ENCODE peak calls at places on chromosomes 1 and 21, in four cellular contexts. B, H, Z and F are unnamed samples.

GRCh38 chr1:179779645-179780272 is 36.7 kb downstream of the FAM163A start:
- DNase-seq in H (no peak), B (no peak), Z (no peak), F (no peak)

GRCh38 chr1:244599937-244600350 is 53.0 kb upstream of the DESI2 start:
- DNase-seq in H (no peak), Z (no peak), B (peak; percentile 86), F (peak; percentile 90)

GRCh38 chr21:28745131-28746055 is 247.3 kb downstream of the LTN1 start:
- DNase-seq in H (no peak), Z (peak; percentile 33), B (peak; percentile 80), F (peak; percentile 88)

GRCh38 chr1:118217073-118217620 is 32.1 kb upstream of the SPAG17 start:
- DNase-seq in B (no peak), Z (no peak), H (no peak), F (no peak)

GRCh38 chr1:50271968-50272578 is 151.2 kb downstream of the DMRTA2 start:
- DNase-seq in Z (peak; percentile 22), B (no peak), H (no peak), F (no peak)

GRCh38 chr1:59596432-59596831 is 218.3 kb upstream of the HOOK1 start:
- DNase-seq in B (peak; percentile 72), Z (no peak), H (no peak), F (no peak)

GRCh38 chr1:57922130-57922529 is 498.3 kb upstream of the DAB1 start:
- DNase-seq in Z (no peak), B (no peak), H (no peak), F (no peak)

GRCh38 chr1:81179239-81179638 is 621.5 kb upstream of the ADGRL2 start:
- DNase-seq in H (no peak), Z (no peak), B (peak; percentile 86), F (no peak)

GRCh38 chr1:203796223-203796747 is 862 bp downstream of the ZBED6 start:
- DNase-seq in H (no peak), Z (no peak), B (no peak), F (no peak)

GRCh38 chr1:27330786-27331185 is 8.8 kb downstream of the TMEM222 start:
- DNase-seq in B (no peak), H (no peak), Z (no peak), F (no peak)

GRCh38 chr1:111475706-111476105 is 1.9 kb downstream of the C1orf162 start:
- DNase-seq in B (no peak), H (no peak), Z (no peak), F (no peak)

GRCh38 chr1:30372792-30373433 is 350.5 kb downstream of the MATN1 start:
- DNase-seq in Z (no peak), B (no peak), H (no peak), F (no peak)

GRCh38 chr1:110064576-110065337 is 5.7 kb downstream of the ALX3 start:
- DNase-seq in B (no peak), Z (no peak), H (no peak), F (no peak)

GRCh38 chr1:159005676-159006075 is 4.0 kb upstream of the IFI16 start:
- DNase-seq in H (no peak), B (no peak), Z (no peak), F (no peak)

GRCh38 chr1:58857673-58858343 is 74.0 kb upstream of the JUN start:
- DNase-seq in H (no peak), B (no peak), Z (no peak), F (no peak)

GRCh38 chr21:25845729-25846256 is 111.0 kb downstream of the GABPA start:
- DNase-seq in H (no peak), Z (no peak), B (no peak), F (no peak)

GRCh38 chr1:155970531-155971167 is 7.7 kb downstream of the ARHGEF2 start:
- DNase-seq in Z (no peak), H (peak; percentile 86), B (peak; percentile 60), F (no peak)

GRCh38 chr1:24318238-24318987 is 744 bp upstream of the GRHL3 start:
- DNase-seq in B (no peak), H (no peak), Z (no peak), F (peak; percentile 76)

GRCh38 chr1:201002510-201002909 is 21.0 kb downstream of the KIF21B start:
- DNase-seq in H (no peak), Z (no peak), B (no peak), F (no peak)

GRCh38 chr1:109466440-109467300 is at the start of gene SYPL2:
- DNase-seq in Z (peak; percentile 15), B (no peak), H (no peak), F (no peak)

GRCh38 chr1:17423781-17424245 is 15.7 kb downstream of the RCC2 start:
- DNase-seq in Z (no peak), H (no peak), B (no peak), F (no peak)